ENCODE peak calls at places on chromosome 1, in eight cellular contexts. Z, O, I, G, B, T, V and K are unnamed samples.

GRCh38 chr1:160830321-160831153 is 32.1 kb downstream of the CD244 start:
- DNase-seq in Z (peak; percentile 71), O (peak; percentile 69), I (peak; percentile 73), G (peak; percentile 83), B (peak; percentile 47), T (peak; percentile 80), V (no peak), K (peak; percentile 71)

GRCh38 chr1:184790642-184791041 is 36.0 kb upstream of the EDEM3 start:
- DNase-seq in Z (no peak), O (no peak), I (no peak), G (no peak), B (no peak), T (no peak), V (no peak), K (no peak)

GRCh38 chr1:236753554-236753953 is 41.5 kb upstream of the MTR start:
- DNase-seq in Z (peak; percentile 30), O (no peak), I (no peak), G (peak; percentile 62), B (peak; percentile 21), T (no peak), V (no peak), K (no peak)

GRCh38 chr1:160748877-160749269 is 9.8 kb downstream of the SLAMF7 start:
- DNase-seq in Z (peak; percentile 31), O (no peak), I (no peak), G (no peak), B (peak; percentile 6), T (no peak), V (no peak), K (no peak)

GRCh38 chr1:224503161-224504118 is 68.8 kb upstream of the WDR26 start:
- DNase-seq in Z (peak; percentile 95), O (peak; percentile 94), I (peak; percentile 97), G (peak; percentile 85), B (peak; percentile 59), T (peak; percentile 92), V (peak; percentile 74), K (peak; percentile 69)

GRCh38 chr1:155044812-155045690 is 6.1 kb upstream of the ADAM15 start:
- DNase-seq in Z (peak; percentile 88), O (peak; percentile 89), I (peak; percentile 86), G (peak; percentile 87), B (peak; percentile 88), T (peak; percentile 90), V (peak; percentile 87), K (peak; percentile 92)

GRCh38 chr1:53482441-53483153 is 23.4 kb downstream of the DMRTB1 start:
- DNase-seq in Z (no peak), O (peak; percentile 22), I (no peak), G (no peak), B (no peak), T (no peak), V (no peak), K (no peak)

GRCh38 chr1:160161965-160162705 is 10.7 kb downstream of the ATP1A4 start:
- DNase-seq in Z (peak; percentile 39), O (no peak), I (no peak), G (peak; percentile 85), B (no peak), T (no peak), V (peak; percentile 48), K (peak; percentile 45)

GRCh38 chr1:206951318-206952105 is 5.2 kb upstream of the PIGR start:
- DNase-seq in Z (no peak), O (no peak), I (no peak), G (no peak), B (peak; percentile 69), T (no peak), V (no peak), K (peak; percentile 16)

GRCh38 chr1:221274373-221274772 is 395.1 kb downstream of the HLX start:
- DNase-seq in Z (no peak), O (no peak), I (no peak), G (no peak), B (no peak), T (no peak), V (no peak), K (no peak)

GRCh38 chr1:67674260-67675011 is 10.6 kb upstream of the GADD45A start:
- DNase-seq in Z (peak; percentile 67), O (no peak), I (no peak), G (no peak), B (no peak), T (no peak), V (no peak), K (peak; percentile 12)

GRCh38 chr1:161139765-161140164 is 7.3 kb upstream of the DEDD start:
- DNase-seq in Z (peak; percentile 69), O (no peak), I (no peak), G (no peak), B (peak; percentile 44), T (no peak), V (peak; percentile 44), K (no peak)

GRCh38 chr1:184395370-184395769 is 8.5 kb downstream of the C1orf21 start:
- DNase-seq in Z (no peak), O (no peak), I (no peak), G (no peak), B (no peak), T (no peak), V (no peak), K (no peak)

GRCh38 chr1:150567341-150567716 is 12.1 kb downstream of the MCL1 start:
- DNase-seq in Z (peak; percentile 64), O (no peak), I (no peak), G (peak; percentile 31), B (no peak), T (no peak), V (no peak), K (no peak)

GRCh38 chr1:228542376-228542775 is 55.2 kb downstream of the RNF187 start:
- DNase-seq in Z (no peak), O (no peak), I (no peak), G (no peak), B (no peak), T (no peak), V (no peak), K (no peak)

GRCh38 chr1:157829210-157829609 is 9.3 kb upstream of the FCRL1 start:
- DNase-seq in Z (no peak), O (no peak), I (no peak), G (no peak), B (no peak), T (no peak), V (no peak), K (no peak)

GRCh38 chr1:20640183-20640597 is 6.9 kb downstream of the PINK1 start:
- DNase-seq in Z (peak; percentile 69), O (no peak), I (peak; percentile 16), G (peak; percentile 54), B (peak; percentile 54), T (no peak), V (peak; percentile 36), K (peak; percentile 27)

GRCh38 chr1:186093437-186093836 is 281.6 kb downstream of the TPR start:
- DNase-seq in Z (peak; percentile 58), O (no peak), I (no peak), G (no peak), B (no peak), T (no peak), V (no peak), K (no peak)
- H3K27ac ChIP-seq in Z (no peak overlapping the region), O (no peak overlapping the region), I (no peak overlapping the region), G (no peak overlapping the region), B (no peak overlapping the region), T (no peak overlapping the region), V (no peak overlapping the region), K (no peak overlapping the region)

DNA sequence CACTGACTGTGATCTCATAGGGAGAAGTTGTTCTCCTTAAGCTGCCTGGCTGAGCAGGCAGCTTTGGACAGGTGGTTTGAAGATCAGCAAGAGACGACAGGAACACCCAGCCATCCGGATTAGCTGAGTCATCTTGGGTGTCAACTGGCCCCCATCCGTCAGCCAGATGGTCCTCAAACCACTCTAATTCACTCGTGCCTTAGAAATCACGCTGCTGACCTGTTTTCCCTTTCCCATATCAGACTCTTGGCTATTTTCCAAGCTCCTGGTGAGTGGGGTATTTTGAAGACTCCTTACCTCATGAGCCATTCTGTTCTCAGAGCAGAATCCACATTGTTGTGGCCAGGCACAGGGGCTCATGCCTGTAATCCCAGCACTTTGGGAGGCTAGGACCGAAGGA is 149.1 kb upstream of the L1TD1 start:
- DNase-seq in Z (peak; percentile 15), O (no peak), I (no peak), G (no peak), B (no peak), T (no peak), V (no peak), K (peak; percentile 62)
- H3K27ac ChIP-seq in Z (peak overlapping the region; percentile 20), O (no peak overlapping the region), I (no peak overlapping the region), G (peak overlapping the region; percentile 34), B (peak overlapping the region; percentile 28), T (no peak overlapping the region), V (no peak overlapping the region), K (no peak overlapping the region)

DNA sequence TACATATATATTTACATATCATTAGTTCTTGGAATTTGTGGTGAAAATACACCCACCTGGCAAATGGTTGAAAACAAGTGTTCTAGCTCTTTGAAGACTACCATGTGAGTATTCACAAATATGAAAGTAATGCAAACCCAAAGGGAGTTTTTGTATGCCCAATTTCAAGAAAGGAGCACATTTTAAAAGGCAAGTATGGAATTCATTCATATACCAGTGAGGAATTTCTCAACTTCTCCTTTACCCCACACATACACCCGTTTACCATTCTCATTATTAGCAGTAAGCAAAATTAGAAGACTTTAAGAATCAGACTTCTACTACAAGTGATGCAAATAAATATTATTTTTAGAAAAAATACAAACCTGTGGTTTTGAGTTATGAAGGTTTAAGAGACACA is 8.1 kb downstream of the RABGAP1L start:
- DNase-seq in Z (no peak), O (no peak), I (no peak), G (no peak), B (no peak), T (no peak), V (no peak), K (no peak)
- H3K27ac ChIP-seq in Z (no peak overlapping the region), O (no peak overlapping the region), I (no peak overlapping the region), G (no peak overlapping the region), B (no peak overlapping the region), T (no peak overlapping the region), V (no peak overlapping the region), K (no peak overlapping the region)

GRCh38 chr1:116485976-116486375 is 84.8 kb downstream of the CD58 start:
- DNase-seq in Z (peak; percentile 49), O (no peak), I (no peak), G (no peak), B (no peak), T (no peak), V (no peak), K (no peak)
- H3K27ac ChIP-seq in Z (no peak overlapping the region), O (no peak overlapping the region), I (no peak overlapping the region), G (no peak overlapping the region), B (no peak overlapping the region), T (no peak overlapping the region), V (no peak overlapping the region), K (no peak overlapping the region)

GRCh38 chr1:1062364-1063163 is 11.5 kb downstream of the RNF223 start:
- DNase-seq in Z (peak; percentile 27), O (no peak), I (no peak), G (no peak), B (no peak), T (no peak), V (no peak), K (no peak)

GRCh38 chr1:1061682-1062363 is 12.3 kb downstream of the RNF223 start:
- DNase-seq in Z (no peak), O (no peak), I (no peak), G (no peak), B (no peak), T (no peak), V (no peak), K (no peak)

GRCh38 chr1:1063261-1063944 is 10.7 kb downstream of the RNF223 start:
- DNase-seq in Z (no peak), O (no peak), I (no peak), G (no peak), B (no peak), T (no peak), V (peak; percentile 24), K (no peak)

GRCh38 chr1:1065265-1065939 is 8.7 kb downstream of the RNF223 start:
- DNase-seq in Z (no peak), O (no peak), I (no peak), G (no peak), B (no peak), T (no peak), V (no peak), K (no peak)

GRCh38 chr1:1063945-1064831 is 9.9 kb downstream of the RNF223 start:
- DNase-seq in Z (peak; percentile 78), O (no peak), I (no peak), G (peak; percentile 79), B (peak; percentile 67), T (peak; percentile 76), V (no peak), K (peak; percentile 63)
- H3K27ac ChIP-seq in Z (no peak overlapping the region), O (no peak overlapping the region), I (no peak overlapping the region), G (no peak overlapping the region), B (peak overlapping the region; percentile 88), T (no peak overlapping the region), V (no peak overlapping the region), K (no peak overlapping the region)